ENCODE peak calls at places on chromosomes 11 and 22, in four cellular contexts. X is GM12891, P is GM12878, T is K562. I is an unnamed sample.

GRCh38 chr11:1939006-1939626 is 8.0 kb upstream of the MRPL23 start:
- DNase-seq in X (peak), P (no peak), T (no peak), I (no peak)

GRCh38 chr11:130477646-130478203 is 29.3 kb downstream of the ADAMTS15 start:
- DNase-seq in T (no peak), P (no peak), X (no peak), I (no peak)

GRCh38 chr22:35191412-35191811 is 65.9 kb upstream of the HMGXB4 start:
- DNase-seq in X (no peak), P (no peak), T (no peak), I (no peak)

GRCh38 chr11:115324569-115325432 is 179.4 kb downstream of the CADM1 start:
- DNase-seq in P (peak), X (peak), T (peak), I (peak)

GRCh38 chr11:133134561-133135173 is 397.6 kb downstream of the OPCML start:
- DNase-seq in T (peak), X (peak), P (peak), I (peak)

GRCh38 chr11:60950933-60951610 is 904 bp downstream of the SLC15A3 start:
- DNase-seq in P (no peak), T (no peak), X (no peak), I (no peak)

GRCh38 chr11:94822080-94822479 is 53.9 kb downstream of the AMOTL1 start:
- DNase-seq in P (no peak), T (peak), X (no peak), I (no peak)

GRCh38 chr11:119791047-119791446 is 62.0 kb upstream of the NECTIN1 start:
- DNase-seq in T (no peak), X (no peak), P (no peak), I (no peak)

GRCh38 chr11:112623057-112623456 is 338.2 kb upstream of the NCAM1 start:
- DNase-seq in X (no peak), P (no peak), T (no peak), I (no peak)
- TF ChIP-seq SPI1 in X (peak), P (no peak), T (no peak), I (no peak)

DNA sequence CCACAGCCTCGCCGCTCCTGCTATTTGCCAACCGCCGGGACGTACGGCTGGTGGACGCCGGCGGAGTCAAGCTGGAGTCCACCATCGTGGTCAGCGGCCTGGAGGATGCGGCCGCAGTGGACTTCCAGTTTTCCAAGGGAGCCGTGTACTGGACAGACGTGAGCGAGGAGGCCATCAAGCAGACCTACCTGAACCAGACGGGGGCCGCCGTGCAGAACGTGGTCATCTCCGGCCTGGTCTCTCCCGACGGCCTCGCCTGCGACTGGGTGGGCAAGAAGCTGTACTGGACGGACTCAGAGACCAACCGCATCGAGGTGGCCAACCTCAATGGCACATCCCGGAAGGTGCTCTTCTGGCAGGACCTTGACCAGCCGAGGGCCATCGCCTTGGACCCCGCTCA is 35.5 kb downstream of the LRP5 start:
- DNase-seq in T (no peak), P (no peak), X (no peak), I (no peak)
- TF ChIP-seq SPI1 in T (no peak), P (no peak), X (no peak), I (no peak)

GRCh38 chr11:59199546-59200420 is 12.9 kb downstream of the MPEG1 start:
- DNase-seq in X (no peak), P (peak), T (no peak), I (no peak)

GRCh38 chr11:59197990-59198389 is 14.7 kb downstream of the MPEG1 start:
- DNase-seq in T (no peak), X (no peak), P (no peak), I (no peak)

GRCh38 chr11:59196777-59197176 is 15.9 kb downstream of the MPEG1 start:
- DNase-seq in X (no peak), T (no peak), P (no peak), I (no peak)

GRCh38 chr11:59201376-59201775 is 11.4 kb downstream of the MPEG1 start:
- DNase-seq in P (no peak), T (peak), X (no peak), I (no peak)

DNA sequence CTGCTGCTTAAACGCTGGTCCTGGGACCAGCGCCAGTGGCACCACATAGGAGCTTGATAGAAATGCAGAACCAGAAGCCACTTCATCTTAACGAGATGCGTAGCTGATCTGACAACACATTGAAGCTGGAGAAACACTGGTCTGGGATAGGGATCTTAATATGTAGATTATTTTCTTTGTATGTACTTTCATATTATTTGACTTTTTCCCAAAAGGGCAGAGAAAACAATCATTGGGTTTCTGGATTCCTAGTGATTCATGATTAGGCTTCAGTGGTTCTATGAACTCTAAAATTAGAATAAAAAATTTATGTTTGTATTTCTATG is 12.3 kb downstream of the MPEG1 start:
- DNase-seq in T (no peak), P (no peak), X (no peak), I (no peak)
- TF ChIP-seq SPI1 in T (no peak), P (no peak), X (no peak), I (no peak)

GRCh38 chr11:75445315-75445953 is 12.4 kb upstream of the KLHL35 start:
- DNase-seq in T (peak), X (peak), P (peak), I (no peak)

GRCh38 chr11:75450236-75450635 is 17.2 kb upstream of the KLHL35 start:
- DNase-seq in X (no peak), P (no peak), T (no peak), I (no peak)

GRCh38 chr11:75449776-75450175 is 16.8 kb upstream of the KLHL35 start:
- DNase-seq in X (no peak), T (no peak), P (no peak), I (no peak)

GRCh38 chr11:75449271-75449670 is 16.3 kb upstream of the KLHL35 start:
- DNase-seq in T (no peak), X (no peak), P (no peak), I (no peak)

GRCh38 chr11:75447415-75447814 is 14.4 kb upstream of the KLHL35 start:
- DNase-seq in X (no peak), P (no peak), T (no peak), I (no peak)
- TF ChIP-seq SPI1 in X (no peak), P (no peak), T (no peak), I (no peak)

I was measured in HL-60.